ENCODE peak calls at places on chromosomes 11 and 22, in six cellular contexts. Z is HCT116, U is mesothelial cell of epicardium, W is IMR-90, H is GM12865, A is body of pancreas. T is an unnamed sample.

GRCh38 chr11:46553746-46554204 is 40.0 kb downstream of the AMBRA1 start:
- DNase-seq in U (no peak), Z (peak), A (no peak), W (no peak), H (no peak), T (peak)

GRCh38 chr22:47658182-47658581 is 895.7 kb downstream of the TBC1D22A start:
- DNase-seq in Z (no peak), U (no peak), A (no peak), H (no peak), W (no peak), T (no peak)

GRCh38 chr11:46984987-46985386 is 48.4 kb downstream of the CSTPP1 start:
- DNase-seq in A (no peak), W (peak), H (no peak), Z (no peak), U (no peak), T (no peak)

GRCh38 chr22:43377486-43377995 is 34.3 kb upstream of the MPPED1 start:
- DNase-seq in A (peak), W (peak), Z (no peak), H (peak), U (no peak), T (no peak)

GRCh38 chr22:50526849-50527801 is 1.7 kb upstream of the SCO2 start:
- DNase-seq in W (no peak), A (peak), H (peak), Z (no peak), U (no peak), T (peak)

GRCh38 chr11:120863359-120863758 is 160.5 kb upstream of the TBCEL start:
- DNase-seq in Z (no peak), A (no peak), H (no peak), W (peak), U (no peak), T (no peak)

GRCh38 chr11:121540627-121541026 is 87.9 kb upstream of the SORL1-AS1 start:
- DNase-seq in W (no peak), Z (no peak), H (peak), U (no peak), A (no peak), T (no peak)

GRCh38 chr11:45444796-45445195 is 158.7 kb upstream of the SYT13 start:
- DNase-seq in A (peak), H (peak), W (no peak), Z (no peak), U (no peak), T (peak)

GRCh38 chr11:10606536-10607208 is 38.2 kb upstream of the LYVE1 start:
- DNase-seq in H (peak), A (peak), W (peak), U (no peak), Z (no peak), T (no peak)

GRCh38 chr22:37925311-37925710 is 19.2 kb downstream of the MICALL1 start:
- DNase-seq in A (no peak), W (no peak), Z (no peak), U (no peak), H (no peak), T (no peak)

GRCh38 chr11:114774599-114775365 is 96.5 kb downstream of the NXPE2 start:
- DNase-seq in H (peak), A (peak), Z (peak), U (peak), W (peak), T (peak)

GRCh38 chr22:48804811-48805301 is 1022.8 kb downstream of the BRD1 start:
- DNase-seq in Z (no peak), H (no peak), W (no peak), U (no peak), A (no peak), T (no peak)

GRCh38 chr22:23756891-23757290 is 2.7 kb upstream of the VPREB3 start:
- DNase-seq in H (no peak), A (no peak), U (no peak), Z (no peak), W (no peak), T (no peak)

GRCh38 chr22:43991316-43992020 is 32.6 kb upstream of the PARVB start:
- DNase-seq in A (no peak), U (no peak), W (no peak), H (no peak), Z (no peak), T (no peak)

GRCh38 chr22:27370281-27370680 is 431.3 kb downstream of the MN1 start:
- DNase-seq in A (no peak), W (no peak), H (no peak), U (no peak), Z (no peak), T (no peak)

GRCh38 chr11:112281776-112282175 is 21.1 kb upstream of the PLET1 start:
- DNase-seq in U (no peak), Z (no peak), A (no peak), W (no peak), H (peak), T (no peak)

GRCh38 chr11:112277937-112278336 is 17.3 kb upstream of the PLET1 start:
- DNase-seq in H (no peak), A (no peak), Z (no peak), W (peak), U (no peak), T (no peak)

GRCh38 chr11:112280268-112281126 is 19.8 kb upstream of the PLET1 start:
- DNase-seq in A (peak), H (peak), W (peak), Z (peak), U (no peak), T (peak)

GRCh38 chr11:112278803-112279202 is 18.1 kb upstream of the PLET1 start:
- DNase-seq in H (no peak), W (no peak), U (no peak), Z (no peak), A (no peak), T (no peak)

DNA sequence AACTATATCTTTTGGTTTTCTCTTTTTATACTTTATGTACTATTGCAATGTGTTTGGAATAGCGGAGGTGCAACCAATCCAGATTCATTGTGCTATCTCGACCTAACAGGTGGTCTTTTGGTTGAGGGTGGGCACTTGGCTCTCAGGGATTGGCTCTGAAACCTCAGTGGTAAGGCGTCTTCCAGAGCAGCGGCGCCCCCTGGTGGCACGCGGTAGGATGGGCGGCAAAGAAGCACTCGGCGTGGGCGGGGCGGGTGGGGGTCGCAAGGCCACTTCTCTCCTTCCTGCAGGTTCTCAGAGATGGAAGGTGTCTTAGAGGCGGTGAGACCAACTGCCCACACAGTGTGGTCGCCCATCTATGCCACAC is 19.2 kb upstream of the PLET1 start:
- DNase-seq in A (peak), W (peak), Z (no peak), H (peak), U (peak), T (peak)
- TF ChIP-seq CTCF in A (peak), W (peak), Z (peak), H (peak), U (peak), T (peak)

GRCh38 chr11:72725731-72726042 is 26.5 kb downstream of the ARAP1 start:
- DNase-seq in U (no peak), Z (no peak), A (no peak), W (no peak), H (no peak), T (no peak)
- TF ChIP-seq CTCF in U (no peak), Z (no peak), A (no peak), W (no peak), H (no peak), T (no peak)

DNA sequence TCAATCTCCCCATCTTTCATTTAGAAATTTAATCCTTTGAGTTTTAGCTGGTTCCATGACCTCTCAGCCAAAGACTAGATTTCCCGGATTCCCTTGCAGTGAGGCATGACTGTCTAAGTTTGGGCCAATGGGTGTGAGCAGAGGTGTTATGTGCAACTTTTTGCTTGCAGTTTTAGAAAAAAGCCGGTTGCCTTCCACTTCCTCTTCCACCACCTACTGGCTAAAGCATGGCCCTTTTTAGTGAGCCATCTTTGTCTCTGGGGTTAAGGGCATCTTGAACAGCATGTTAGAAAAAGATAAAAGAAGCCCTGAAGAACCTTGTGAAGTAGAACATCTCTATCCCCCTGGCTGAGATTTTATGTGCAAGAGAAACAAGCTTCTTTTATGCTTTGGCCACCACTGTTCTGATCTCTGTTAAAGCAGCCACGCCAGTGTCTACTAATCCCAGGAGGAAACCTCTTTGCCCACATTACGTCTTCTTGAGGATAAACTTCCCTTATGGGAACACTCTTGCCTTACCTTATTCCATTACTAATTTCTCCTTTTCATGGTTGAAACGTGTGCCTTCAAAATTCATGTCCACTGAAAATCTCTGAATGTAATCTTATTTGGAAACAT is 279.9 kb downstream of the TENM4 start:
- DNase-seq in H (peak), Z (no peak), U (no peak), W (no peak), A (peak), T (no peak)
- TF ChIP-seq CTCF in H (peak), Z (peak), U (peak), W (no peak), A (peak), T (no peak)

GRCh38 chr22:28998681-28999080 is 63.0 kb downstream of the C22orf31 start:
- DNase-seq in H (no peak), U (no peak), Z (no peak), W (no peak), A (no peak), T (no peak)
- TF ChIP-seq CTCF in H (no peak), U (no peak), Z (no peak), W (no peak), A (no peak), T (no peak)

DNA sequence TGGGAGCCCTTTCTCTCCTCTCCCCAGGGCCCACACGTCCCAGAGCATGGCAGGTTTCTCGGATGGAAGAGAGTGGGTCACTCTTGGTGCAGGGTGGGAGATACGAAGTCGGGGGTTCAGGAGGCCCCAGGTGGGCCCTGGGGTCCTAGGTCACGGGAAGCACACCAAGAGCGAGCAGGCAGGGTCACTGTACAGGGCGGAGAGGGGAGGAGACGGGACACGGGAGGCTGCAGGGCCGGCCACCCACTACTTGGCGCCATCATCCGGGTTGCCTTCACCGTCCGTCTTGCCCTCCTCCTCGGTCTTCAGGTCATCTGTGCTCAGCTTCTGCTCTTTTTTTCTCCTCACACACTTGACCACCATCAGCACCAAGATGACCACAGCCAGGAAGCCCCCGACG is 9.8 kb downstream of the SCN2B start:
- DNase-seq in Z (no peak), U (no peak), H (no peak), A (no peak), W (no peak), T (no peak)
- TF ChIP-seq CTCF in Z (no peak), U (no peak), H (no peak), A (no peak), W (no peak), T (no peak)